ENCODE peak calls at places on chromosomes 13 and 19, in seven cellular contexts. C is fibroblast of lung, Y is breast epithelium, D is suprapubic skin, K is A673, P is heart left ventricle, X is heart right ventricle. I is an unnamed sample. For H3K4me1, the result is how much of the 10 kb centered on the place peaks cover.

GRCh38 chr19:41376998-41377365 is 649 bp downstream of the TMEM91 start:
- DNase-seq in K (no peak), D (no peak), C (no peak), P (no peak), Y (no peak), X (no peak), I (no peak)

GRCh38 chr13:114134111-114134943 is 1.9 kb upstream of the RASA3 start:
- DNase-seq in P (no peak), Y (no peak), D (no peak), X (no peak), K (no peak), C (no peak), I (no peak)

GRCh38 chr19:29467824-29468401 is 57.9 kb upstream of the VSTM2B start:
- DNase-seq in C (no peak), P (no peak), D (no peak), K (peak), Y (no peak), X (no peak), I (no peak)

GRCh38 chr19:1267441-1268391 is 1.4 kb upstream of the CIRBP start:
- DNase-seq in C (peak), K (no peak), X (no peak), D (no peak), P (peak), Y (no peak), I (peak)

GRCh38 chr13:102441085-102441484 is 39.2 kb upstream of the FGF14 start:
- DNase-seq in X (no peak), P (no peak), C (no peak), K (no peak), Y (no peak), D (no peak), I (no peak)

GRCh38 chr13:41178040-41178439 is 16.3 kb downstream of the KBTBD7 start:
- DNase-seq in C (peak), K (no peak), X (no peak), Y (no peak), D (no peak), P (no peak), I (no peak)

GRCh38 chr13:40161931-40162330 is 504.5 kb downstream of the FOXO1 start:
- DNase-seq in D (no peak), P (no peak), C (no peak), X (no peak), Y (no peak), K (no peak), I (no peak)

GRCh38 chr19:5364674-5365073 is 24.1 kb upstream of the PTPRS start:
- DNase-seq in Y (no peak), X (no peak), D (no peak), K (no peak), P (no peak), C (no peak), I (no peak)

GRCh38 chr13:75318138-75318833 is 163.7 kb downstream of the TBC1D4 start:
- DNase-seq in C (no peak), X (no peak), K (no peak), D (no peak), P (no peak), Y (no peak), I (no peak)

GRCh38 chr13:93173656-93174055 is 53.0 kb upstream of the GPC6 start:
- DNase-seq in X (no peak), P (no peak), K (no peak), Y (no peak), D (no peak), C (peak), I (no peak)

GRCh38 chr13:93230466-93230865 is 3.9 kb downstream of the GPC6 start:
- DNase-seq in C (peak), P (no peak), Y (no peak), K (no peak), D (no peak), X (no peak), I (no peak)

DNA sequence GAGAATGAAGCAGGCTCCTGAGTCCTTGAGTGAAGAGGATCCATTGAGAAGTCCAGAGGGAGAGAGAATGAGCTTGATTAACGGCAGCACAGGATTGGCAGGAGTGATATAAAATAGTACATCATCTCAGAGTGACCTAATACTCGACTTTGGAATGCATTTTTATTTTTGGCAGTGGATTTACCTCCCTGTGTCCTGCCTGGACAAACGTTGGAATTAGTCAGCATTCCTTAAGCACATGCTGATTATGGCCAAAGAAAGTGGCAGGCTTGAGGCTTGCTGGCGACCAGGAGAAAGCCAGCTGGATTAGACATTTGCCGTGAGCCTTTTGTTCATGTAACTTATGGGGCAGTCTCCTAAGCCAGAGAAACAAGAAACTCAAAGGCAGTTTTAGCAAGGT is 22.9 kb downstream of the LRCH1 start:
- DNase-seq in C (peak), K (no peak), P (no peak), D (no peak), X (no peak), Y (peak), I (no peak)
- H3K4me1 ChIP-seq in C (under half), K (half or more), P (half or more), D (half or more), X (half or more), Y (under half), I (under half)

GRCh38 chr13:112692104-112692503 is 2.3 kb downstream of the ATP11A start:
- DNase-seq in Y (no peak), P (no peak), X (no peak), K (no peak), C (no peak), D (no peak), I (no peak)
- H3K4me3 ChIP-seq in Y (peak), P (peak), X (peak), K (no peak), C (no peak), D (peak), I (no peak)

GRCh38 chr19:34259367-34259865 is 5.1 kb downstream of the GARRE1 start:
- DNase-seq in X (no peak), K (no peak), P (no peak), Y (no peak), C (peak), D (no peak), I (no peak)
- TF ChIP-seq CTCF in X (no peak), K (no peak), P (no peak), Y (no peak), C (no peak), D (no peak), I (no peak)

GRCh38 chr19:8461376-8461775 is 16.6 kb downstream of the HNRNPM start:
- DNase-seq in X (no peak), D (no peak), P (no peak), K (no peak), C (no peak), Y (no peak), I (no peak)
- H3K4me1 ChIP-seq in X (half or more), D (under half), P (half or more), K (under half), C (under half), Y (under half), I (half or more)

GRCh38 chr19:7918615-7919421 is 1.3 kb upstream of the SNAPC2 start:
- DNase-seq in P (no peak), Y (no peak), C (no peak), X (no peak), D (no peak), K (no peak), I (no peak)
- H3K4me3 ChIP-seq in P (peak), Y (no peak), C (no peak), X (peak), D (no peak), K (no peak), I (no peak)

DNA sequence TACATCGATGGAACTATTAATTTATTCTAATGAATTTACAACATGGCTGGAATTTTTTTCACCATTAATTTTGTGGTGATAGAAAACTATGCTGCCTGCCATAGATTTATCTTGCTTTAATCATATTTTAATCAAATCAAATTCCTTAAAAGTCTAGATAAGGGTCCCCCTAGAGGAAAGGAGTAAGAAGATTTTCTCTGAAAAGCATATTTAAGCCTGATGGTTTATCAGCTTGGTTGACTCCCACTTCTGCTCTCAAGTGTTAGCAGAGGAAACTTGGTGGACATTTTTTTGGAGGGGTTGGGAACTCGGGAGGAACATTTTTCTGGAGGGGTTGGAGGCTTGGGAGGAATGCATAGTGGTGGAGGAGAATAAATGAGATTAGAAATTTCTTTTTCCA is 253.3 kb downstream of the KCNRG start:
- DNase-seq in K (peak), P (no peak), D (no peak), X (no peak), C (no peak), Y (no peak), I (no peak)
- TF ChIP-seq CTCF in K (peak), P (no peak), D (no peak), X (no peak), C (peak), Y (no peak), I (no peak)

GRCh38 chr13:30567072-30567471 is 50.6 kb upstream of the USPL1 start:
- DNase-seq in Y (no peak), P (no peak), C (peak), D (no peak), X (no peak), K (no peak), I (no peak)
- H3K4me1 ChIP-seq in Y (under half), P (under half), C (under half), D (under half), X (under half), K (under half), I (under half)